ENCODE peak calls at places on chromosome 20, in five cellular contexts. One of them, this sample, is unnamed.

GRCh38 chr20:1657556-1658334 is at the start of gene SIRPG:
- DNase-seq in psoas muscle: no peak
- DNase-seq in GM06990: no peak
- DNase-seq in colonic mucosa: no peak
- DNase-seq in GM12865: no peak
- DNase-seq in this sample: no peak

GRCh38 chr20:38073307-38074010 is 39.9 kb downstream of the RPRD1B start:
- DNase-seq in psoas muscle: peak; percentile 58
- DNase-seq in colonic mucosa: peak; percentile 74
- DNase-seq in GM12865: peak; percentile 70
- DNase-seq in GM06990: no peak
- DNase-seq in this sample: peak; percentile 49

GRCh38 chr20:8981482-8981881 is 87.4 kb upstream of the PLCB4 start:
- DNase-seq in colonic mucosa: no peak
- DNase-seq in psoas muscle: no peak
- DNase-seq in GM06990: no peak
- DNase-seq in GM12865: no peak
- DNase-seq in this sample: no peak

GRCh38 chr20:49597825-49598395 is 30.0 kb upstream of the PTGIS start:
- DNase-seq in psoas muscle: no peak
- DNase-seq in GM12865: no peak
- DNase-seq in colonic mucosa: no peak
- DNase-seq in GM06990: no peak
- DNase-seq in this sample: no peak

GRCh38 chr20:34907616-34908469 is 31.4 kb downstream of the ACSS2 start:
- DNase-seq in GM12865: no peak
- DNase-seq in psoas muscle: peak; percentile 48
- DNase-seq in GM06990: no peak
- DNase-seq in colonic mucosa: peak; percentile 81
- DNase-seq in this sample: no peak

GRCh38 chr20:41139227-41140093 is 2.1 kb downstream of the PLCG1 start:
- DNase-seq in colonic mucosa: no peak
- DNase-seq in GM12865: no peak
- DNase-seq in psoas muscle: no peak
- DNase-seq in GM06990: no peak
- DNase-seq in this sample: no peak

GRCh38 chr20:49979030-49979832 is 3.5 kb upstream of the SNAI1 start:
- DNase-seq in GM12865: peak; percentile 56
- DNase-seq in psoas muscle: no peak
- DNase-seq in colonic mucosa: peak; percentile 57
- DNase-seq in GM06990: peak; percentile 69
- DNase-seq in this sample: peak; percentile 84

GRCh38 chr20:49833483-49833882 is 20.9 kb downstream of the SLC9A8 start:
- DNase-seq in GM06990: no peak
- DNase-seq in GM12865: no peak
- DNase-seq in colonic mucosa: no peak
- DNase-seq in psoas muscle: no peak
- DNase-seq in this sample: no peak

GRCh38 chr20:32446301-32447100 is 88.4 kb downstream of the ASXL1 start:
- DNase-seq in GM12865: no peak
- DNase-seq in GM06990: no peak
- DNase-seq in psoas muscle: no peak
- DNase-seq in colonic mucosa: no peak
- DNase-seq in this sample: no peak

GRCh38 chr20:45467861-45468260 is 1.7 kb upstream of the WFDC2 start:
- DNase-seq in GM06990: no peak
- DNase-seq in colonic mucosa: peak; percentile 71
- DNase-seq in GM12865: no peak
- DNase-seq in psoas muscle: no peak
- DNase-seq in this sample: no peak

GRCh38 chr20:35088231-35088794 is 4.3 kb downstream of the TRPC4AP start:
- DNase-seq in GM06990: no peak
- DNase-seq in colonic mucosa: no peak
- DNase-seq in psoas muscle: no peak
- DNase-seq in GM12865: no peak
- DNase-seq in this sample: no peak

GRCh38 chr20:23613676-23614075 is 8.0 kb upstream of the CST9 start:
- DNase-seq in GM12865: no peak
- DNase-seq in colonic mucosa: peak; percentile 35
- DNase-seq in psoas muscle: no peak
- DNase-seq in GM06990: no peak
- DNase-seq in this sample: no peak

GRCh38 chr20:61773081-61773631 is 292.5 kb downstream of the TAF4 start:
- DNase-seq in GM06990: no peak
- DNase-seq in colonic mucosa: no peak
- DNase-seq in GM12865: no peak
- DNase-seq in psoas muscle: no peak
- DNase-seq in this sample: no peak

GRCh38 chr20:23108871-23109270 is 22.7 kb upstream of the CD93 start:
- DNase-seq in psoas muscle: no peak
- DNase-seq in GM06990: no peak
- DNase-seq in GM12865: no peak
- DNase-seq in colonic mucosa: no peak
- DNase-seq in this sample: no peak

GRCh38 chr20:46129955-46130481 is 11.9 kb downstream of the CD40 start:
- DNase-seq in GM06990: peak; percentile 40
- DNase-seq in GM12865: peak; percentile 76
- DNase-seq in psoas muscle: no peak
- DNase-seq in colonic mucosa: no peak
- DNase-seq in this sample: peak; percentile 48

GRCh38 chr20:39553120-39553519 is 591.0 kb downstream of the DHX35 start:
- DNase-seq in GM12865: no peak
- DNase-seq in colonic mucosa: no peak
- DNase-seq in psoas muscle: no peak
- DNase-seq in GM06990: no peak
- DNase-seq in this sample: no peak

GRCh38 chr20:23340524-23340923 is 10.1 kb upstream of the NXT1 start:
- DNase-seq in colonic mucosa: no peak
- DNase-seq in GM12865: peak; percentile 72
- DNase-seq in GM06990: no peak
- DNase-seq in psoas muscle: peak; percentile 43
- DNase-seq in this sample: peak; percentile 68

GRCh38 chr20:3162080-3162611 is 2.5 kb upstream of the FASTKD5 start:
- DNase-seq in psoas muscle: no peak
- DNase-seq in GM12865: no peak
- DNase-seq in colonic mucosa: no peak
- DNase-seq in GM06990: no peak
- DNase-seq in this sample: no peak

GRCh38 chr20:31953749-31954148 is 1.9 kb upstream of the PDRG1 start:
- DNase-seq in colonic mucosa: no peak
- DNase-seq in GM06990: no peak
- DNase-seq in GM12865: no peak
- DNase-seq in psoas muscle: no peak
- DNase-seq in this sample: no peak

GRCh38 chr20:6999381-6999780 is 231.9 kb downstream of the BMP2 start:
- DNase-seq in GM06990: no peak
- DNase-seq in psoas muscle: no peak
- DNase-seq in colonic mucosa: no peak
- DNase-seq in GM12865: no peak
- DNase-seq in this sample: no peak

GRCh38 chr20:53960586-53961386 is 109.6 kb downstream of the BCAS1 start:
- DNase-seq in psoas muscle: no peak
- DNase-seq in GM06990: no peak
- DNase-seq in colonic mucosa: no peak
- DNase-seq in GM12865: no peak
- DNase-seq in this sample: no peak

GRCh38 chr20:3510110-3510509 is 39.3 kb downstream of the ATRN start:
- DNase-seq in GM12865: no peak
- DNase-seq in GM06990: no peak
- DNase-seq in psoas muscle: no peak
- DNase-seq in colonic mucosa: no peak
- DNase-seq in this sample: no peak

GRCh38 chr20:34954905-34955231 is 738 bp downstream of the GSS start:
- DNase-seq in GM06990: no peak
- DNase-seq in psoas muscle: peak; percentile 50
- DNase-seq in colonic mucosa: peak; percentile 56
- DNase-seq in GM12865: no peak
- DNase-seq in this sample: no peak

GRCh38 chr20:34472246-34472925 is 43.8 kb upstream of the DYNLRB1 start:
- DNase-seq in GM06990: no peak
- DNase-seq in colonic mucosa: no peak
- DNase-seq in psoas muscle: no peak
- DNase-seq in GM12865: no peak
- DNase-seq in this sample: no peak

GRCh38 chr20:34704177-34705007 is at the start of gene TP53INP2:
- DNase-seq in colonic mucosa: peak; percentile 96
- DNase-seq in GM06990: peak; percentile 87
- DNase-seq in psoas muscle: peak; percentile 93
- DNase-seq in GM12865: peak; percentile 93
- DNase-seq in this sample: peak; percentile 92

GRCh38 chr20:35329435-35330139 is 37.4 kb upstream of the FAM83C start:
- DNase-seq in psoas muscle: peak; percentile 42
- DNase-seq in colonic mucosa: peak; percentile 73
- DNase-seq in GM06990: no peak
- DNase-seq in GM12865: peak; percentile 58
- DNase-seq in this sample: no peak

GRCh38 chr20:61674688-61675087 is 391.0 kb downstream of the TAF4 start:
- DNase-seq in psoas muscle: no peak
- DNase-seq in GM12865: no peak
- DNase-seq in colonic mucosa: no peak
- DNase-seq in GM06990: no peak
- DNase-seq in this sample: no peak

GRCh38 chr20:41081276-41081814 is 52.7 kb downstream of the TOP1 start:
- DNase-seq in GM06990: no peak
- DNase-seq in colonic mucosa: no peak
- DNase-seq in psoas muscle: no peak
- DNase-seq in GM12865: peak; percentile 24
- DNase-seq in this sample: no peak

GRCh38 chr20:53579581-53580375 is 13.9 kb downstream of the ZNF217 start:
- DNase-seq in GM06990: no peak
- DNase-seq in psoas muscle: peak; percentile 37
- DNase-seq in GM12865: peak; percentile 49
- DNase-seq in colonic mucosa: peak; percentile 51
- DNase-seq in this sample: no peak

GRCh38 chr20:16064991-16065707 is 508.1 kb downstream of the KIF16B start:
- DNase-seq in GM06990: no peak
- DNase-seq in GM12865: no peak
- DNase-seq in colonic mucosa: no peak
- DNase-seq in psoas muscle: no peak
- DNase-seq in this sample: no peak

GRCh38 chr20:45419188-45420091 is 3.5 kb downstream of the PIGT start:
- DNase-seq in GM12865: peak; percentile 82
- DNase-seq in colonic mucosa: peak; percentile 82
- DNase-seq in psoas muscle: peak; percentile 63
- DNase-seq in GM06990: peak; percentile 46
- DNase-seq in this sample: peak; percentile 47

GRCh38 chr20:49028684-49029083 is 17.4 kb upstream of the CSE1L start:
- DNase-seq in colonic mucosa: no peak
- DNase-seq in GM12865: no peak
- DNase-seq in GM06990: no peak
- DNase-seq in psoas muscle: no peak
- DNase-seq in this sample: no peak

GRCh38 chr20:50415516-50416268 is 94.5 kb upstream of the PTPN1 start:
- DNase-seq in GM06990: no peak
- DNase-seq in psoas muscle: peak; percentile 100
- DNase-seq in GM12865: no peak
- DNase-seq in colonic mucosa: peak; percentile 98
- DNase-seq in this sample: no peak

GRCh38 chr20:56440346-56441007 is 27.9 kb upstream of the RTF2 start:
- DNase-seq in psoas muscle: no peak
- DNase-seq in GM12865: peak; percentile 81
- DNase-seq in GM06990: no peak
- DNase-seq in colonic mucosa: no peak
- DNase-seq in this sample: peak; percentile 68

DNA sequence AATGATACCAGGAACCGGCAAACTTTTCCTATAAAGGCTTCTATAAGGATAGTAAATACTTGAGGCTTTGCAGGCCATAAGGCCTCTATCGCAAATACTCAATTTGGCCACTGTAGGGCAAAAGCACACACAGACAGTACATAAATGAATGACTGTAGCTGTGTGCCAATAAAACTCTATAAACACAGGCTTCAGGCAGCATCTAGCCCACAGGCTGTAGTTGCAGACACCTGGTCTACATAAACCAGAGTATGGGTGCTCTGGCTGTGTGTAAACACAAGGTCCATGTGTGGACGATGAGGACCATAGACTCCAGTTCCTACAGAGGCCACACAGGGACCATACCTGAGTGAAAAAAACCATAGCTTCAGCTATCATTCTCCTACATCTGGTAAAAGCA is 52.2 kb downstream of the ZMYND8 start:
- DNase-seq in colonic mucosa: peak; percentile 43
- DNase-seq in GM12865: no peak
- DNase-seq in psoas muscle: no peak
- DNase-seq in GM06990: no peak
- DNase-seq in this sample: no peak
- TF ChIP-seq CTCF in colonic mucosa: peak; percentile 33
- TF ChIP-seq CTCF in GM12865: no peak
- TF ChIP-seq CTCF in psoas muscle: no peak
- TF ChIP-seq CTCF in GM06990: no peak
- TF ChIP-seq CTCF in this sample: no peak

GRCh38 chr20:21767739-21768223 is 62.3 kb downstream of the PAX1 start:
- DNase-seq in GM12865: no peak
- DNase-seq in GM06990: peak; percentile 16
- DNase-seq in psoas muscle: no peak
- DNase-seq in colonic mucosa: no peak
- DNase-seq in this sample: no peak
- TF ChIP-seq CTCF in GM12865: peak; percentile 26
- TF ChIP-seq CTCF in GM06990: peak; percentile 50
- TF ChIP-seq CTCF in psoas muscle: no peak
- TF ChIP-seq CTCF in colonic mucosa: no peak
- TF ChIP-seq CTCF in this sample: no peak

GRCh38 chr20:36720510-36720909 is 25.4 kb downstream of the NDRG3 start:
- DNase-seq in GM12865: no peak
- DNase-seq in colonic mucosa: no peak
- DNase-seq in GM06990: no peak
- DNase-seq in psoas muscle: no peak
- DNase-seq in this sample: no peak

GRCh38 chr20:36712775-36713174 is 33.1 kb downstream of the NDRG3 start:
- DNase-seq in psoas muscle: no peak
- DNase-seq in GM12865: no peak
- DNase-seq in GM06990: no peak
- DNase-seq in colonic mucosa: no peak
- DNase-seq in this sample: no peak

GRCh38 chr20:36717657-36718056 is 28.2 kb downstream of the NDRG3 start:
- DNase-seq in GM12865: peak; percentile 17
- DNase-seq in colonic mucosa: no peak
- DNase-seq in GM06990: no peak
- DNase-seq in psoas muscle: no peak
- DNase-seq in this sample: no peak
- TF ChIP-seq CTCF in GM12865: peak; percentile 19
- TF ChIP-seq CTCF in colonic mucosa: no peak
- TF ChIP-seq CTCF in GM06990: no peak
- TF ChIP-seq CTCF in psoas muscle: peak; percentile 56
- TF ChIP-seq CTCF in this sample: peak; percentile 42

GRCh38 chr20:58359441-58359840 is 29.6 kb upstream of the VAPB start:
- DNase-seq in GM12865: no peak
- DNase-seq in colonic mucosa: no peak
- DNase-seq in psoas muscle: no peak
- DNase-seq in GM06990: no peak
- DNase-seq in this sample: no peak
- TF ChIP-seq CTCF in GM12865: no peak
- TF ChIP-seq CTCF in colonic mucosa: no peak
- TF ChIP-seq CTCF in psoas muscle: peak; percentile 18
- TF ChIP-seq CTCF in GM06990: no peak
- TF ChIP-seq CTCF in this sample: no peak